ENCODE peak calls at places on chromosomes 7 and 10, in four cellular contexts. F, S, K and M are unnamed samples.
A peak's percentile ranks its signal among the peaks of the same experiment; 100 is the strongest.

GRCh38 chr7:128941323-128941890 is 3.7 kb downstream of the IRF5 start:
- DNase-seq in K (no peak), S (no peak), F (no peak), M (no peak)

GRCh38 chr7:78037603-78038002 is 239.0 kb downstream of the PHTF2 start:
- DNase-seq in F (no peak), S (no peak), K (no peak), M (no peak)

GRCh38 chr10:12701696-12702095 is 299.8 kb downstream of the CCDC3 start:
- DNase-seq in F (no peak), S (no peak), K (peak; percentile 13), M (peak; percentile 52)

GRCh38 chr10:129841071-129841470 is 123.0 kb downstream of the EBF3 start:
- DNase-seq in F (no peak), K (no peak), S (no peak), M (no peak)

GRCh38 chr7:4738711-4739527 is 36.5 kb upstream of the AP5Z1 start:
- DNase-seq in S (peak; percentile 94), F (no peak), K (peak; percentile 80), M (peak; percentile 80)

GRCh38 chr7:7662527-7662926 is 22.0 kb downstream of the UMAD1 start:
- DNase-seq in F (no peak), K (peak; percentile 38), S (no peak), M (no peak)

GRCh38 chr7:130071701-130072622 is 1.6 kb downstream of the KLHDC10 start:
- DNase-seq in S (peak; percentile 93), K (peak; percentile 63), F (no peak), M (peak; percentile 52)

GRCh38 chr7:74290590-74290950 is 1.4 kb downstream of the CLIP2 start:
- DNase-seq in K (no peak), S (no peak), F (no peak), M (no peak)

GRCh38 chr7:128550920-128551319 is 74.4 kb downstream of the METTL2B start:
- DNase-seq in K (no peak), F (no peak), S (no peak), M (no peak)

GRCh38 chr10:44703241-44704155 is 207.6 kb upstream of the TMEM72 start:
- DNase-seq in K (no peak), S (peak; percentile 91), F (peak; percentile 72), M (no peak)

GRCh38 chr7:36409180-36409579 is 19.5 kb downstream of the ANLN start:
- DNase-seq in S (no peak), F (no peak), K (no peak), M (no peak)

GRCh38 chr7:143223784-143224183 is 1.9 kb downstream of the TAS2R40 start:
- DNase-seq in K (no peak), S (no peak), F (no peak), M (no peak)

GRCh38 chr7:70634610-70635068 is 497.3 kb upstream of the GALNT17 start:
- DNase-seq in S (no peak), F (peak; percentile 70), K (no peak), M (no peak)

GRCh38 chr10:31101123-31101522 is 69.5 kb upstream of the ZNF438 start:
- DNase-seq in S (peak; percentile 72), F (no peak), K (no peak), M (peak; percentile 79)

GRCh38 chr10:100637785-100638184 is 102.0 kb downstream of the HIF1AN start:
- DNase-seq in K (peak; percentile 72), S (no peak), F (no peak), M (no peak)

GRCh38 chr10:132415956-132416355 is 19.0 kb downstream of the PWWP2B start:
- DNase-seq in F (no peak), K (no peak), S (no peak), M (no peak)

GRCh38 chr7:8443871-8444756 is 10.7 kb downstream of the NXPH1 start:
- DNase-seq in K (no peak), S (no peak), F (no peak), M (no peak)

GRCh38 chr10:126836009-126836408 is 69.2 kb upstream of the DOCK1 start:
- DNase-seq in F (no peak), S (no peak), K (no peak), M (no peak)

GRCh38 chr10:15651175-15651574 is 68.5 kb downstream of the ITGA8 start:
- DNase-seq in K (no peak), S (no peak), F (no peak), M (no peak)

GRCh38 chr7:126185959-126186580 is 1066.7 kb downstream of the GRM8 start:
- DNase-seq in S (no peak), K (peak; percentile 76), F (no peak), M (no peak)

GRCh38 chr10:115355162-115355760 is 262.1 kb downstream of the ATRNL1 start:
- DNase-seq in S (peak; percentile 75), F (peak; percentile 6), K (peak; percentile 48), M (peak; percentile 16)

GRCh38 chr10:52221937-52222336 is 92.1 kb upstream of the DKK1 start:
- DNase-seq in K (no peak), F (no peak), S (no peak), M (no peak)

GRCh38 chr7:129958643-129959479 is 6.1 kb upstream of the UBE2H start:
- DNase-seq in S (peak; percentile 87), K (peak; percentile 72), F (no peak), M (peak; percentile 11)

GRCh38 chr10:23694921-23695824 is 256.3 kb downstream of the OTUD1 start:
- DNase-seq in S (no peak), F (no peak), K (no peak), M (no peak)
- H3K4me3 ChIP-seq in S (no peak overlapping the region), F (no peak overlapping the region), K (no peak overlapping the region), M (no peak overlapping the region)

GRCh38 chr10:32386623-32387022 is 39.7 kb upstream of the EPC1 start:
- DNase-seq in K (no peak), S (peak; percentile 20), F (no peak), M (no peak)
- H3K4me3 ChIP-seq in K (no peak overlapping the region), S (no peak overlapping the region), F (no peak overlapping the region), M (no peak overlapping the region)

DNA sequence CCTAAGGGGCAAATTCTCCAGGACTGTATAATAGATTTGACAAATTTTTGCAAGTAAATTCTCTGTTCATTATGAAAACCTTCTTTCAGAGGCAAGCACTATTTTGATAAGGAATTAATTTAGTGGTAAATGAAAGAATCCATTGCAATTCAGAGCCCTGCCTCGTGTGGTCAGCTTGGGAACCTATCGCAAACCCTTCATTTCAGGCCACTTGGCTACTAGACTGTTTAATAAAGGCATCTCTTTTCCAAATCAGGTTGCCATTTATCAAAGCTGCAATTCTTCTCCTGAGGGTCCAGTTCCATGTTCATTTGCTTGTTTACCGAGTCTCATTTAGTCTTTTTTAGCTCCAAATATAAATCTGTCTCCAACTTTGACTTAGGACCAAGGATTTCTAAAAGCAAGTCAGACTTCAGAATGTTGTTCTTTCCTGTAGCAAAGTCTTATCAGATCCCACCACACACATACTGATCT is 28.4 kb downstream of the PPP1R3C start:
- DNase-seq in F (no peak), S (peak; percentile 38), K (no peak), M (no peak)
- H3K4me3 ChIP-seq in F (no peak overlapping the region), S (no peak overlapping the region), K (no peak overlapping the region), M (no peak overlapping the region)

GRCh38 chr7:20651960-20652544 is 36.6 kb downstream of the ABCB5 start:
- DNase-seq in F (no peak), S (peak; percentile 53), K (no peak), M (no peak)
- H3K4me3 ChIP-seq in F (no peak overlapping the region), S (no peak overlapping the region), K (no peak overlapping the region), M (no peak overlapping the region)

DNA sequence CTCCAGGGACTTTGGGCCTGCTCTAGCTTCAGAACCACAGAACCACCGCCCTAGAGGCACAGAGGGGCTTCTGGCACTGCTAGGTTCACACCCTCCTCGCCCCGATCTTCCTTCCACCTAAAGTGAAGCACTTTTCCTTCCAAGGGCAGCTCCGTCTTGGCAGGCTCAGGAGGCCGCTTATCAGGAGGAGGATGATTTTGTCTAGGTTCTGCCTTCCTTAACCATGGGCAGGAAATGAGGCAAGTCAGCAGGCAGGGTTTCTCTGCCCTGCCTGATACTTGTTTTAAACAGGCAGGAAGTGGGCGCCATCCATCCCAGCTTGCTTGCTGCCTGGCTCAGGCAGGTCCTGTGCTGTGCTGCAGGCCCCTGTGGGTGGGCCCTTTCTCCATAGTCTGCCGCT is 8.3 kb upstream of the ATP6V0E2 start:
- DNase-seq in S (peak; percentile 62), K (no peak), F (no peak), M (no peak)
- H3K4me3 ChIP-seq in S (no peak overlapping the region), K (no peak overlapping the region), F (no peak overlapping the region), M (no peak overlapping the region)

DNA sequence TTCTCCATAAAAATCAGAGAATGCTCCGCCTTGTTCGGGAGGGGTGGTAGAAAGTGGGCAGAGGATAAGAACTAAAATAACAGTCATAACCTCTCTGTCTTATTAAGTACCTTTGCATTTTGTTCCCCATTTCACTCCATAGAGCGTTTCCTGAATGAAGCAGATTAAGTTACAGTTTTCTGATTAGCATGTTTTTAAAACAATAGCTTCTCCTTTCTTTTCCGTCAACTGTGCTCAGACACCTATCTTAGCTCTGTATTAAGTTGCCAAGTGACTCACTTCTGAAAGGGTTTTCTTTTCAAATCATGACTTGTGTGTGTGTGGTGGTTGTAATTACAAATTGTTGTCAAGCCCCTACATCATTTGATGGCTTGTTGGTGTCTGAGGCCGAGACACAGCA is 1.4 kb downstream of the HABP2 start:
- DNase-seq in S (no peak), F (no peak), K (no peak), M (no peak)
- H3K4me3 ChIP-seq in S (no peak overlapping the region), F (no peak overlapping the region), K (no peak overlapping the region), M (no peak overlapping the region)

DNA sequence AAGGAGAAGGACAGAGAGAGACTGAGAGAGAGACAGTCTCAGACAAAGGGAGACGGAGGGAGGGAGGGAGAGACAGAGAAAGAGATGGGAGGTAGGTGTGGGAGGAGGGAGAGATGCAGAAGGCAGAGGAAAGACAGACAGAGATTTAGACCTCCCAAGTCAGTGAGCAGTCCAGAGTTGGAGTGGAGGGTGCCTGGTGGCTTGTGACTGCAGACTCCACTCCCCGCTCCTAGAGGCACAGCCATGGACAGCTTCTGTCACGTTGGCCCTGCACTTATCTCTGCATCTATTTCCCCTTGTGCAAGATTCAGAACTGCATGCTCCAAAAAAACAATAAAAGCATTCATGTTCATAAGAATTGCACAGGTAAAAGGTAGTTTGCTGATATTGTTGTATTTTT is 10.7 kb downstream of the IKZF1 start:
- DNase-seq in S (no peak), F (no peak), K (no peak), M (no peak)
- H3K4me3 ChIP-seq in S (no peak overlapping the region), F (no peak overlapping the region), K (no peak overlapping the region), M (no peak overlapping the region)

GRCh38 chr7:134546903-134547737 is 1.8 kb upstream of the AKR1B15 start:
- DNase-seq in K (peak; percentile 74), S (peak; percentile 70), F (no peak), M (no peak)
- H3K4me3 ChIP-seq in K (no peak overlapping the region), S (peak overlapping the region; percentile 55), F (peak overlapping the region; percentile 35), M (no peak overlapping the region)

DNA sequence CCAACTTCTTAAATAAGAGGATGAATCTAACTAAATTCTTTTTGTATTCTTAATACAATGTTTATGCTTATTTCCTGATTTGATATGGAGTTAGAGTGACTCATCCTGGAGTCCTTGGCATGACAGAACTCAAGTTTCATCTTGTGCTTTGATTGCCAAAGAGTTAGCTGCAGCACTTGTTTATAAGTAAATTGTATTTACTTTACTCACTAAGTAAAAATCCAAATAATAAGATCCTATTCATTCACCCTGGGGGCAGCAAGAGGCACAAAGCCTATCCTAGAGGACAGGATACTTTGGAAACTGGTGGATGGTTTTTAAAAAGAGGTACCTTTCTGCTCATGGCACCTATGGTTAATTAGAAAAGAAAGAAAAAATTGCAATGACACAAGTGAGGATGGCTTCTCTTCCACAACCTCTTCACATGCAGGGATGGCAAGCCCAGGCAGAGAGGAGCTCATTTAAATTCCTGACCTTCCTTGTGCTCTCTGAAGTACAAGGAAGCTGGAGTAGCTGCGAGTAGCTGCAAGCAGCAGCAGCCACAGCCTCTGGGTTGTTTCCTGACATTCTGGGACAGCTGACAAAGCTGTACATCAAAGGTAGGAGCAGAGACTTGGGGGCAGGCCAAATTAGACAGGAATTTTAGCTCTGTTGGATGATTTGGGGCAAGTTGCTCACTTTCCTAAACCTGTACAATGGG is 28.5 kb upstream of the CROT start:
- DNase-seq in K (no peak), S (peak; percentile 83), F (peak; percentile 88), M (no peak)
- H3K4me3 ChIP-seq in K (no peak overlapping the region), S (no peak overlapping the region), F (no peak overlapping the region), M (no peak overlapping the region)